ENCODE peak calls at places on chromosomes 2 and 18, in four cellular contexts. E, O, T and V are unnamed samples.

GRCh38 chr2:235577404-235578330 is 83.8 kb downstream of the AGAP1 start:
- DNase-seq in E (no peak), T (peak; percentile 33), O (peak; percentile 61), V (no peak)

GRCh38 chr2:23330214-23330613 is 54.8 kb upstream of the KLHL29 start:
- DNase-seq in O (no peak), T (peak; percentile 70), E (peak; percentile 77), V (no peak)

GRCh38 chr18:45540146-45540545 is 75.1 kb upstream of the SLC14A2 start:
- DNase-seq in O (no peak), E (no peak), T (peak; percentile 25), V (no peak)

GRCh38 chr2:165083326-165083725 is 120.5 kb downstream of the SCN3A start:
- DNase-seq in T (no peak), O (no peak), E (no peak), V (no peak)

GRCh38 chr2:20931346-20931745 is 108.4 kb upstream of the LDAH start:
- DNase-seq in T (no peak), O (no peak), E (no peak), V (no peak)

GRCh38 chr2:220163486-220163885 is 536.1 kb downstream of the SLC4A3 start:
- DNase-seq in E (no peak), O (no peak), T (no peak), V (no peak)

GRCh38 chr2:162711832-162712540 is 126.6 kb downstream of the KCNH7 start:
- DNase-seq in T (no peak), E (no peak), O (no peak), V (no peak)

GRCh38 chr2:72330673-72331072 is 183.0 kb upstream of the CYP26B1 start:
- DNase-seq in E (no peak), T (no peak), O (no peak), V (no peak)

GRCh38 chr2:231058761-231059550 is 2.3 kb downstream of the PSMD1 start:
- DNase-seq in E (no peak), O (no peak), T (no peak), V (no peak)

GRCh38 chr2:33267745-33268144 is 208.7 kb upstream of the RASGRP3 start:
- DNase-seq in O (no peak), T (no peak), E (no peak), V (no peak)

GRCh38 chr2:170587117-170587516 is 128.0 kb upstream of the SP5 start:
- DNase-seq in O (no peak), E (no peak), T (no peak), V (no peak)

GRCh38 chr2:155442755-155443372 is 744.4 kb downstream of the KCNJ3 start:
- DNase-seq in E (no peak), T (no peak), O (no peak), V (no peak)

GRCh38 chr18:59878644-59879043 is 21.2 kb upstream of the PMAIP1 start:
- DNase-seq in O (no peak), T (no peak), E (peak; percentile 16), V (no peak)

GRCh38 chr2:157497603-157498314 is 53.9 kb upstream of the CYTIP start:
- DNase-seq in T (peak; percentile 10), O (peak; percentile 50), E (peak; percentile 85), V (no peak)

GRCh38 chr2:207474871-207475485 is 54.8 kb upstream of the CREB1 start:
- DNase-seq in E (peak; percentile 83), O (peak; percentile 57), T (peak; percentile 46), V (no peak)

GRCh38 chr2:75506131-75506697 is 54.5 kb downstream of the EVA1A start:
- DNase-seq in T (no peak), O (no peak), E (no peak), V (no peak)

GRCh38 chr18:36381075-36381474 is 83.6 kb downstream of the FHOD3 start:
- DNase-seq in T (no peak), E (no peak), O (no peak), V (no peak)

GRCh38 chr2:232502901-232503791 is 15.5 kb upstream of the ECEL1 start:
- DNase-seq in O (peak; percentile 47), E (no peak), T (peak; percentile 72), V (peak; percentile 77)

GRCh38 chr18:48939368-48940097 is 11.2 kb downstream of the SMAD7 start:
- DNase-seq in E (no peak), O (no peak), T (no peak), V (no peak)

GRCh38 chr2:15867194-15868171 is 72.9 kb upstream of the MYCN start:
- DNase-seq in T (no peak), O (no peak), E (no peak), V (no peak)

GRCh38 chr2:156182132-156182531 is 150.4 kb downstream of the NR4A2 start:
- DNase-seq in T (no peak), E (no peak), O (no peak), V (no peak)

GRCh38 chr2:641501-642430 is 35.4 kb downstream of the TMEM18 start:
- DNase-seq in E (no peak), T (no peak), O (no peak), V (no peak)